ENCODE peak calls at places on chromosomes 5 and 9, in six cellular contexts. J is A549, Y is PC-9, P is transverse colon, W is HFFc6, S is astrocyte of the spinal cord. U is an unnamed sample.

GRCh38 chr5:133220851-133221674 is 169.2 kb downstream of the HSPA4 start:
- DNase-seq in J (no peak), Y (no peak), P (no peak), W (no peak), S (peak; percentile 48), U (peak; percentile 15)

GRCh38 chr5:77630246-77631165 is 8.0 kb downstream of the OTP start:
- DNase-seq in J (peak; percentile 85), Y (peak; percentile 38), P (peak; percentile 64), W (no peak), S (no peak), U (peak; percentile 91)

GRCh38 chr5:31604240-31604639 is 34.7 kb upstream of the PDZD2 start:
- DNase-seq in J (no peak), Y (no peak), P (no peak), W (no peak), S (no peak), U (no peak)

GRCh38 chr5:74123928-74124327 is 497.9 kb downstream of the ARHGEF28 start:
- DNase-seq in J (no peak), Y (no peak), P (no peak), W (no peak), S (no peak), U (no peak)

GRCh38 chr5:66089384-66089783 is 54.7 kb upstream of the SREK1 start:
- DNase-seq in J (no peak), Y (no peak), P (no peak), W (no peak), S (no peak), U (no peak)

GRCh38 chr5:140571105-140571504 is 6.5 kb downstream of the SLC35A4 start:
- DNase-seq in J (no peak), Y (no peak), P (no peak), W (no peak), S (no peak), U (no peak)

GRCh38 chr9:132486706-132487350 is 76.8 kb downstream of the CFAP77 start:
- DNase-seq in J (no peak), Y (no peak), P (no peak), W (no peak), S (no peak), U (no peak)

GRCh38 chr9:137370865-137371520 is 52.0 kb downstream of the EXD3 start:
- DNase-seq in J (no peak), Y (no peak), P (no peak), W (no peak), S (peak; percentile 23), U (no peak)

GRCh38 chr9:12797037-12797436 is 22.2 kb downstream of the LURAP1L start:
- DNase-seq in J (no peak), Y (no peak), P (no peak), W (no peak), S (no peak), U (no peak)

GRCh38 chr5:1130218-1130946 is 18.5 kb upstream of the SLC12A7 start:
- DNase-seq in J (no peak), Y (peak; percentile 97), P (peak; percentile 86), W (no peak), S (no peak), U (peak; percentile 71)

GRCh38 chr9:31336841-31337240 is 1047.6 kb upstream of the ACO1 start:
- DNase-seq in J (no peak), Y (no peak), P (no peak), W (no peak), S (no peak), U (no peak)

GRCh38 chr5:60184599-60184998 is 291.1 kb upstream of the PDE4D start:
- DNase-seq in J (no peak), Y (no peak), P (no peak), W (no peak), S (peak; percentile 61), U (no peak)

GRCh38 chr9:135952664-135953206 is 8.4 kb downstream of the UBAC1 start:
- DNase-seq in J (no peak), Y (no peak), P (no peak), W (no peak), S (no peak), U (no peak)

GRCh38 chr9:98860871-98861293 is 53.4 kb downstream of the GALNT12 start:
- DNase-seq in J (peak; percentile 21), Y (peak; percentile 32), P (peak; percentile 44), W (peak; percentile 93), S (peak; percentile 83), U (no peak)

GRCh38 chr9:89701221-89701798 is 96.5 kb downstream of the GADD45G start:
- DNase-seq in J (no peak), Y (no peak), P (no peak), W (no peak), S (no peak), U (peak; percentile 85)

GRCh38 chr9:88313364-88314220 is 74.7 kb upstream of the SPIN1 start:
- DNase-seq in J (no peak), Y (no peak), P (no peak), W (no peak), S (no peak), U (no peak)

GRCh38 chr5:39742916-39743315 is 318.1 kb upstream of the DAB2 start:
- DNase-seq in J (no peak), Y (no peak), P (no peak), W (no peak), S (no peak), U (no peak)

GRCh38 chr9:84756156-84756555 is 86.6 kb downstream of the NTRK2 start:
- DNase-seq in J (no peak), Y (no peak), P (no peak), W (no peak), S (no peak), U (no peak)

GRCh38 chr5:37840036-37840909 is at the start of gene GDNF:
- DNase-seq in J (peak; percentile 38), Y (no peak), P (peak; percentile 43), W (peak; percentile 55), S (peak; percentile 62), U (peak; percentile 34)

GRCh38 chr5:141947366-141947765 is 10.6 kb downstream of the PCDH12 start:
- DNase-seq in J (no peak), Y (no peak), P (no peak), W (no peak), S (no peak), U (no peak)

GRCh38 chr5:130471-131175 is 38.7 kb downstream of the PLEKHG4B start:
- DNase-seq in J (no peak), Y (no peak), P (no peak), W (peak; percentile 36), S (peak; percentile 51), U (no peak)

GRCh38 chr5:23208959-23209431 is 298.4 kb upstream of the PRDM9 start:
- DNase-seq in J (peak; percentile 12), Y (peak; percentile 63), P (no peak), W (peak; percentile 1), S (peak; percentile 29), U (peak; percentile 56)

GRCh38 chr9:135816179-135816970 is 91.0 kb downstream of the CAMSAP1 start:
- DNase-seq in J (no peak), Y (no peak), P (no peak), W (no peak), S (no peak), U (no peak)

GRCh38 chr5:153490124-153491085 is at the start of gene GRIA1:
- DNase-seq in J (no peak), Y (no peak), P (no peak), W (no peak), S (peak; percentile 7), U (no peak)

GRCh38 chr5:14738050-14738449 is 73.5 kb downstream of the OTULIN start:
- DNase-seq in J (no peak), Y (no peak), P (no peak), W (no peak), S (no peak), U (no peak)

GRCh38 chr5:39236718-39237117 is 17.4 kb upstream of the FYB1 start:
- DNase-seq in J (no peak), Y (no peak), P (no peak), W (no peak), S (no peak), U (no peak)

GRCh38 chr5:606526-607399 is 5.4 kb upstream of the CEP72 start:
- DNase-seq in J (no peak), Y (no peak), P (no peak), W (no peak), S (no peak), U (no peak)

GRCh38 chr5:51187953-51188591 is 195.2 kb upstream of the ISL1 start:
- DNase-seq in J (no peak), Y (no peak), P (no peak), W (no peak), S (no peak), U (no peak)

GRCh38 chr9:119003218-119003617 is 366.0 kb downstream of the BRINP1 start:
- DNase-seq in J (no peak), Y (no peak), P (no peak), W (peak; percentile 38), S (peak; percentile 29), U (no peak)

GRCh38 chr5:98568336-98568735 is 205.1 kb upstream of the RGMB start:
- DNase-seq in J (no peak), Y (no peak), P (no peak), W (peak; percentile 43), S (peak; percentile 22), U (no peak)

GRCh38 chr5:124774002-124774318 is 27.5 kb upstream of the ZNF608 start:
- DNase-seq in J (no peak), Y (no peak), P (no peak), W (no peak), S (no peak), U (no peak)

DNA sequence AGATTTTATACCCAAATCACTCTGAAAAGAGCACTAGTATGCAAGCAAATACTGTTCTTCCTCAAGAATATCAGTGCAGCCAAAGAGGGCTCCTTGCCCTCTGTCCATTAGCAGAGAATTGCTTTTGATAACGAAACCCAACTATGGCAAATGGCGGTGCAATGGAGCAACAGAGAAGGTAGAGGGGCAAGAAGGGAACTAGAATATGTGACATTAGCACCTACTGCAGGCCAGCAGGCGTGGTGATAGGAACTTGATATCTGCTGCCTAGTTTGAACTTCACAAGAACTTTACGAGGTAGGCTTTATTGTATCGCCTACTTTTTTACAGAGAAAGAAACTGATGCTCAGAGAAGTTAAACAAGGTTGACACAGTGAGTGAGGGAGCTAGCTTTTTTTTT is 66.1 kb downstream of the APBA1 start:
- DNase-seq in J (no peak), Y (no peak), P (no peak), W (no peak), S (no peak), U (no peak)
- TF ChIP-seq CTCF in J (no peak), Y (no peak), P (no peak), W (no peak), S (no peak), U (no peak)

GRCh38 chr5:155700333-155700732 is 626.6 kb upstream of the SGCD start:
- DNase-seq in J (no peak), Y (no peak), P (no peak), W (no peak), S (no peak), U (no peak)
- TF ChIP-seq CTCF in J (peak; percentile 41), Y (no peak), P (no peak), W (no peak), S (no peak), U (no peak)

GRCh38 chr5:61915646-61916045 is 390.4 kb upstream of the KIF2A start:
- DNase-seq in J (no peak), Y (no peak), P (no peak), W (no peak), S (no peak), U (no peak)
- TF ChIP-seq CTCF in J (no peak), Y (no peak), P (no peak), W (no peak), S (no peak), U (no peak)

DNA sequence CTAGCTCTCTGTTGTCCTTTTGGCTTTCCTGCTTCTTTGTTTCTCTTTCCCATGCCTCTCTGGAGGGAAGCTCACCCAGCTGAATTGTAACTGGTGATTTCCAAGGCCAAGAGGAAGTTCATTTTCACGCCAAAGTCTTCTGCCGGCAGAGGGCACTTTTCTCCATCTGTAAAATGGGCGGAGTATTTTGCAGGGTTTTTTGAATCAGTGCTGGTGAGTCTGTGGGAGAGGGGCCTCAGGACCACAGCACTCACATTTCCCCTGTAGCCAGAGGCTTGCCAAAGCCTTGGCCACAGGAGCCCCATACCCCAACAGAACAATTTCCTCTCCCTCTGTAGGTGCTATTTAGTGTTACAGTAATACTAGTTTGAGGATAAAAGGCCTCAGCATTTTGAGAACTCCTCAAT is 42.3 kb upstream of the MATR3 start:
- DNase-seq in J (no peak), Y (no peak), P (peak; percentile 29), W (no peak), S (no peak), U (peak; percentile 83)
- TF ChIP-seq CTCF in J (peak; percentile 43), Y (no peak), P (peak; percentile 7), W (no peak), S (peak; percentile 17), U (peak; percentile 61)